ENCODE peak calls at places on chromosome 9, in nine cellular contexts. E is lung, B is endothelial cell, V is GDM1, Z is globus pallidus, G is head of caudate nucleus, D is activated gamma-delta T cell treated with Interleukin-2 at 50 U/mL for 16 hours, M is HFF-Myc, P is A172. K is an unnamed sample.
A peak's percentile ranks its signal among the peaks of the same experiment; 100 is the strongest.

GRCh38 chr9:126611188-126611587 is 2.5 kb upstream of the LMX1B start:
- DNase-seq in B (peak; percentile 30), Z (no peak), E (no peak), G (no peak), P (no peak), M (no peak), V (no peak), D (no peak), K (no peak)

GRCh38 chr9:73162987-73163763 is 11.5 kb downstream of the ANXA1 start:
- DNase-seq in D (no peak), P (no peak), M (no peak), Z (no peak), G (no peak), B (no peak), V (no peak), E (no peak), K (no peak)

GRCh38 chr9:130117816-130118632 is 54.2 kb upstream of the NCS1 start:
- DNase-seq in G (no peak), D (no peak), Z (no peak), E (no peak), P (peak; percentile 5), M (no peak), B (no peak), V (no peak), K (no peak)

GRCh38 chr9:79447308-79447605 is 124.5 kb upstream of the TLE4 start:
- DNase-seq in M (no peak), V (no peak), B (no peak), D (no peak), E (no peak), Z (no peak), P (no peak), G (no peak), K (no peak)

GRCh38 chr9:107491081-107492053 is 1.8 kb upstream of the KLF4 start:
- DNase-seq in M (no peak), V (no peak), B (peak; percentile 36), E (no peak), G (no peak), P (no peak), Z (no peak), D (no peak), K (no peak)

GRCh38 chr9:107141967-107142366 is 141.1 kb upstream of the RAD23B start:
- DNase-seq in Z (no peak), M (no peak), E (no peak), V (no peak), B (no peak), G (no peak), D (no peak), P (peak; percentile 11), K (no peak)

GRCh38 chr9:34163439-34163838 is 15.4 kb upstream of the UBAP1 start:
- DNase-seq in P (peak; percentile 65), Z (no peak), M (no peak), B (no peak), D (no peak), E (no peak), G (no peak), V (no peak), K (no peak)

GRCh38 chr9:77589046-77589795 is 58.9 kb downstream of the GNA14 start:
- DNase-seq in P (no peak), G (no peak), D (no peak), Z (no peak), B (no peak), V (no peak), E (peak; percentile 50), M (no peak), K (no peak)

GRCh38 chr9:85425153-85425611 is 316.6 kb downstream of the AGTPBP1 start:
- DNase-seq in B (peak; percentile 85), G (peak; percentile 75), V (peak; percentile 14), E (peak; percentile 39), P (peak; percentile 27), D (peak; percentile 28), M (no peak), Z (peak; percentile 33), K (no peak)

GRCh38 chr9:137694236-137694959 is 75.6 kb downstream of the EHMT1 start:
- DNase-seq in M (no peak), V (no peak), D (no peak), G (no peak), Z (no peak), P (no peak), E (no peak), B (no peak), K (no peak)

GRCh38 chr9:125540497-125540896 is 166.5 kb downstream of the MAPKAP1 start:
- DNase-seq in E (no peak), B (no peak), V (no peak), G (no peak), P (peak; percentile 33), Z (no peak), D (no peak), M (no peak), K (no peak)

GRCh38 chr9:113463418-113464285 is at the start of gene RGS3:
- DNase-seq in Z (no peak), M (no peak), P (no peak), V (no peak), E (peak; percentile 70), G (no peak), B (peak; percentile 43), D (no peak), K (no peak)

GRCh38 chr9:127742435-127743088 is 7.5 kb upstream of the TOR2A start:
- DNase-seq in Z (no peak), G (no peak), B (no peak), D (no peak), V (no peak), E (no peak), P (no peak), M (peak; percentile 55), K (no peak)

GRCh38 chr9:108259917-108260675 is 595.7 kb downstream of the ACTL7B start:
- DNase-seq in M (no peak), Z (no peak), D (no peak), G (no peak), B (no peak), E (no peak), P (no peak), V (no peak), K (no peak)

GRCh38 chr9:124810513-124811355 is 33.8 kb downstream of the OLFML2A start:
- DNase-seq in M (no peak), B (peak; percentile 36), G (no peak), V (no peak), E (no peak), D (no peak), Z (no peak), P (peak; percentile 98), K (peak; percentile 87)

GRCh38 chr9:37007295-37007694 is 26.8 kb downstream of the PAX5 start:
- DNase-seq in M (no peak), G (no peak), V (no peak), P (no peak), E (no peak), Z (no peak), D (no peak), B (no peak), K (no peak)

GRCh38 chr9:96061293-96061987 is 185.9 kb downstream of the ERCC6L2 start:
- DNase-seq in M (no peak), P (peak; percentile 53), D (peak; percentile 34), G (peak; percentile 54), V (peak; percentile 43), B (peak; percentile 18), Z (peak; percentile 74), E (no peak), K (no peak)

GRCh38 chr9:98536542-98537173 is 172.1 kb downstream of the GABBR2 start:
- DNase-seq in B (peak; percentile 26), P (no peak), G (no peak), Z (no peak), V (no peak), M (no peak), E (peak; percentile 27), D (no peak), K (no peak)

GRCh38 chr9:110089681-110090370 is 118.1 kb downstream of the C9orf152 start:
- DNase-seq in B (no peak), Z (no peak), M (no peak), G (no peak), E (no peak), P (peak; percentile 29), D (no peak), V (no peak), K (no peak)

K was measured in smooth muscle cell of the brain vasculature.